ENCODE peak calls at places on chromosome 21, in eight cellular contexts. I is OCI-LY7; J is ascending aorta; A is cardiac muscle cell; P is CD8-positive, alpha-beta T cell; D is tibial nerve; X is fibroblast of lung; U is brain microvascular endothelial cell. F is an unnamed sample.

GRCh38 chr21:44527983-44528633 is 11.9 kb downstream of the KRTAP10-1 start:
- DNase-seq in I (no peak), J (peak), A (no peak), P (no peak), D (no peak), X (no peak), U (no peak), F (no peak)

GRCh38 chr21:37551406-37552355 is 185.1 kb downstream of the DYRK1A start:
- DNase-seq in I (no peak), J (peak), A (peak), P (no peak), D (no peak), X (peak), U (peak), F (no peak)

GRCh38 chr21:32459972-32460371 is 47.5 kb downstream of the EVA1C start:
- DNase-seq in I (no peak), J (no peak), A (peak), P (no peak), D (no peak), X (peak), U (no peak), F (no peak)

GRCh38 chr21:43325968-43326367 is 101.0 kb downstream of the SIK1 start:
- DNase-seq in I (peak), J (no peak), A (no peak), P (no peak), D (no peak), X (no peak), U (no peak), F (no peak)

GRCh38 chr21:37538971-37539590 is 172.5 kb downstream of the DYRK1A start:
- DNase-seq in I (no peak), J (no peak), A (no peak), P (no peak), D (no peak), X (no peak), U (no peak), F (no peak)

GRCh38 chr21:33761104-33762036 is 119.1 kb downstream of the ITSN1 start:
- DNase-seq in I (no peak), J (peak), A (peak), P (no peak), D (peak), X (peak), U (peak), F (no peak)

GRCh38 chr21:44365251-44365966 is 12.0 kb downstream of the TRPM2 start:
- DNase-seq in I (no peak), J (peak), A (no peak), P (no peak), D (no peak), X (no peak), U (no peak), F (peak)

GRCh38 chr21:27802816-27803475 is 836.1 kb upstream of the ADAMTS5 start:
- DNase-seq in I (peak), J (no peak), A (peak), P (no peak), D (peak), X (no peak), U (peak), F (no peak)

GRCh38 chr21:33230518-33231324 is 983 bp downstream of the IFNAR2 start:
- DNase-seq in I (peak), J (peak), A (peak), P (no peak), D (no peak), X (peak), U (peak), F (peak)

GRCh38 chr21:16587141-16587570 is 857.4 kb downstream of the USP25 start:
- DNase-seq in I (no peak), J (peak), A (peak), P (no peak), D (peak), X (peak), U (peak), F (peak)

GRCh38 chr21:18725653-18726052 is 322.1 kb upstream of the TMPRSS15 start:
- DNase-seq in I (no peak), J (no peak), A (no peak), P (no peak), D (no peak), X (no peak), U (no peak), F (no peak)

GRCh38 chr21:27418338-27418737 is 451.4 kb upstream of the ADAMTS5 start:
- DNase-seq in I (no peak), J (no peak), A (no peak), P (no peak), D (no peak), X (no peak), U (no peak), F (no peak)

GRCh38 chr21:30164796-30165195 is 1.8 kb downstream of the CLDN17 start:
- DNase-seq in I (no peak), J (no peak), A (no peak), P (no peak), D (no peak), X (no peak), U (no peak), F (no peak)

GRCh38 chr21:33025471-33026298 is at the start of gene OLIG2:
- DNase-seq in I (no peak), J (no peak), A (no peak), P (no peak), D (no peak), X (peak), U (no peak), F (peak)

GRCh38 chr21:37531402-37532042 is 164.9 kb downstream of the DYRK1A start:
- DNase-seq in I (no peak), J (peak), A (no peak), P (no peak), D (no peak), X (no peak), U (no peak), F (no peak)

GRCh38 chr21:14376854-14377253 is 6.1 kb downstream of the HSPA13 start:
- DNase-seq in I (peak), J (no peak), A (no peak), P (no peak), D (no peak), X (no peak), U (no peak), F (no peak)

GRCh38 chr21:21385404-21385803 is 387.2 kb downstream of the NCAM2 start:
- DNase-seq in I (no peak), J (no peak), A (peak), P (no peak), D (no peak), X (peak), U (no peak), F (no peak)

GRCh38 chr21:36472377-36472776 is 7.5 kb downstream of the CLDN14 start:
- DNase-seq in I (no peak), J (no peak), A (no peak), P (no peak), D (no peak), X (no peak), U (no peak), F (no peak)

GRCh38 chr21:46151989-46152938 is 3.1 kb downstream of the FTCD start:
- DNase-seq in I (no peak), J (peak), A (no peak), P (no peak), D (no peak), X (no peak), U (no peak), F (no peak)

GRCh38 chr21:14382486-14382834 is 486 bp downstream of the HSPA13 start:
- DNase-seq in I (peak), J (no peak), A (peak), P (no peak), D (peak), X (peak), U (peak), F (peak)

GRCh38 chr21:15370576-15370975 is 305.8 kb upstream of the NRIP1 start:
- DNase-seq in I (no peak), J (no peak), A (no peak), P (no peak), D (no peak), X (no peak), U (no peak), F (no peak)

GRCh38 chr21:42262826-42263225 is 43.9 kb downstream of the ABCG1 start:
- DNase-seq in I (no peak), J (peak), A (peak), P (no peak), D (peak), X (no peak), U (no peak), F (peak)

GRCh38 chr21:42179316-42179715 is 39.6 kb upstream of the ABCG1 start:
- DNase-seq in I (no peak), J (no peak), A (no peak), P (no peak), D (no peak), X (no peak), U (no peak), F (no peak)

GRCh38 chr21:15210235-15210678 is 145.5 kb upstream of the NRIP1 start:
- DNase-seq in I (no peak), J (peak), A (peak), P (no peak), D (peak), X (no peak), U (no peak), F (no peak)

GRCh38 chr21:36147891-36148290 is 8.7 kb upstream of the DOP1B start:
- DNase-seq in I (no peak), J (no peak), A (no peak), P (no peak), D (no peak), X (no peak), U (no peak), F (no peak)

GRCh38 chr21:45618846-45619485 is 24.6 kb upstream of the PCBP3 start:
- DNase-seq in I (no peak), J (no peak), A (no peak), P (no peak), D (no peak), X (peak), U (no peak), F (no peak)

GRCh38 chr21:46458315-46459023 is at the start of gene DIP2A:
- DNase-seq in I (peak), J (peak), A (peak), P (peak), D (peak), X (peak), U (peak), F (peak)

GRCh38 chr21:15539376-15539775 is 190.4 kb upstream of the USP25 start:
- DNase-seq in I (no peak), J (no peak), A (no peak), P (no peak), D (no peak), X (no peak), U (no peak), F (no peak)

GRCh38 chr21:15743593-15743992 is 13.8 kb downstream of the USP25 start:
- DNase-seq in I (no peak), J (no peak), A (no peak), P (no peak), D (no peak), X (no peak), U (no peak), F (no peak)

GRCh38 chr21:43305336-43305665 is 121.6 kb downstream of the SIK1 start:
- DNase-seq in I (no peak), J (no peak), A (no peak), P (no peak), D (no peak), X (no peak), U (no peak), F (no peak)

GRCh38 chr21:45998871-45999580 is 17.5 kb downstream of the COL6A1 start:
- DNase-seq in I (no peak), J (peak), A (no peak), P (no peak), D (no peak), X (no peak), U (no peak), F (no peak)

GRCh38 chr21:36171327-36171726 is 14.7 kb downstream of the DOP1B start:
- DNase-seq in I (no peak), J (no peak), A (no peak), P (no peak), D (no peak), X (no peak), U (no peak), F (no peak)

GRCh38 chr21:15063081-15063820 is 1.5 kb downstream of the NRIP1 start:
- DNase-seq in I (no peak), J (no peak), A (peak), P (no peak), D (no peak), X (peak), U (no peak), F (no peak)

GRCh38 chr21:46157396-46157986 is 2.1 kb upstream of the FTCD start:
- DNase-seq in I (no peak), J (peak), A (no peak), P (no peak), D (no peak), X (no peak), U (no peak), F (no peak)

GRCh38 chr21:32653326-32653901 is 41.2 kb upstream of the CFAP298 start:
- DNase-seq in I (peak), J (no peak), A (peak), P (no peak), D (no peak), X (no peak), U (peak), F (no peak)

GRCh38 chr21:42974832-42975820 is 764 bp downstream of the PKNOX1 start:
- DNase-seq in I (peak), J (peak), A (peak), P (no peak), D (peak), X (peak), U (peak), F (peak)

GRCh38 chr21:33642896-33643657 is 776 bp downstream of the ITSN1 start:
- DNase-seq in I (peak), J (peak), A (peak), P (no peak), D (no peak), X (peak), U (no peak), F (peak)

GRCh38 chr21:44681861-44682579 is at the start of gene KRTAP12-1:
- DNase-seq in I (no peak), J (peak), A (no peak), P (no peak), D (no peak), X (no peak), U (no peak), F (peak)

GRCh38 chr21:29939859-29940245 is at the start of gene GRIK1:
- DNase-seq in I (no peak), J (no peak), A (no peak), P (no peak), D (no peak), X (peak), U (no peak), F (peak)

GRCh38 chr21:26169611-26170470 is 729 bp downstream of the APP start:
- DNase-seq in I (no peak), J (peak), A (peak), P (peak), D (peak), X (peak), U (peak), F (peak)

GRCh38 chr21:26169061-26169610 is 1.4 kb downstream of the APP start:
- DNase-seq in I (no peak), J (peak), A (peak), P (no peak), D (peak), X (peak), U (peak), F (peak)

GRCh38 chr21:26167593-26167992 is 3.0 kb downstream of the APP start:
- DNase-seq in I (no peak), J (no peak), A (no peak), P (no peak), D (no peak), X (no peak), U (no peak), F (no peak)

GRCh38 chr21:26170471-26171309 is at the start of gene APP:
- DNase-seq in I (no peak), J (peak), A (peak), P (peak), D (peak), X (peak), U (peak), F (peak)

GRCh38 chr21:26171310-26172100 is 935 bp upstream of the APP start:
- DNase-seq in I (no peak), J (no peak), A (no peak), P (no peak), D (no peak), X (no peak), U (no peak), F (no peak)
- H3K4me3 ChIP-seq in I (no peak), J (peak), A (peak), P (peak), D (peak), X (peak), U (peak), F (peak)

GRCh38 chr21:34845521-34846213 is 176.9 kb downstream of the CLIC6 start:
- DNase-seq in I (peak), J (peak), A (peak), P (no peak), D (no peak), X (peak), U (peak), F (no peak)
- H3K27ac ChIP-seq in I (no peak), J (no peak), A (no peak), P (no peak), D (peak), X (peak), U (peak), F (no peak)

GRCh38 chr21:41071410-41071809 is 96.5 kb upstream of the BACE2 start:
- DNase-seq in I (peak), J (no peak), A (no peak), P (no peak), D (no peak), X (no peak), U (no peak), F (no peak)
- TF ChIP-seq CTCF in I (peak), J (no peak), A (no peak), P (no peak), D (no peak), X (no peak), U (peak), F (peak)

GRCh38 chr21:31218830-31219608 is 125.0 kb downstream of the TIAM1 start:
- DNase-seq in I (no peak), J (peak), A (peak), P (no peak), D (peak), X (peak), U (no peak), F (no peak)
- H3K4me3 ChIP-seq in I (no peak), J (no peak), A (no peak), P (no peak), D (no peak), X (no peak), U (no peak), F (no peak)

GRCh38 chr21:39386899-39387298 is 38.0 kb upstream of the HMGN1 start:
- DNase-seq in I (no peak), J (no peak), A (no peak), P (no peak), D (no peak), X (no peak), U (no peak), F (no peak)

GRCh38 chr21:39385299-39386145 is 36.6 kb upstream of the HMGN1 start:
- DNase-seq in I (no peak), J (peak), A (peak), P (peak), D (no peak), X (peak), U (peak), F (peak)

GRCh38 chr21:39387461-39388037 is 38.7 kb upstream of the HMGN1 start:
- DNase-seq in I (peak), J (peak), A (peak), P (peak), D (peak), X (peak), U (peak), F (peak)

GRCh38 chr21:39386194-39386593 is 37.3 kb upstream of the HMGN1 start:
- DNase-seq in I (no peak), J (no peak), A (peak), P (no peak), D (no peak), X (no peak), U (no peak), F (peak)

GRCh38 chr21:39384674-39385298 is 35.9 kb upstream of the HMGN1 start:
- DNase-seq in I (no peak), J (no peak), A (no peak), P (no peak), D (no peak), X (peak), U (peak), F (no peak)
- H3K27ac ChIP-seq in I (no peak), J (no peak), A (peak), P (no peak), D (no peak), X (peak), U (no peak), F (peak)